ENCODE peak calls at places on chromosomes 5 and 9, in four cellular contexts. X, U, T and C are unnamed samples.

GRCh38 chr9:120768870-120769269 is 24.3 kb downstream of the FBXW2 start:
- DNase-seq in X (no peak), U (no peak), T (no peak), C (no peak)

GRCh38 chr5:142883438-142883837 is 113.3 kb downstream of the ARHGAP26 start:
- DNase-seq in X (no peak), U (no peak), T (no peak), C (no peak)

GRCh38 chr9:81874926-81875325 is 53.3 kb upstream of the SPATA31D4 start:
- DNase-seq in X (peak; percentile 94), U (no peak), T (no peak), C (peak; percentile 97)

GRCh38 chr5:159826351-159827222 is 89.7 kb upstream of the ADRA1B start:
- DNase-seq in X (peak; percentile 81), U (no peak), T (peak; percentile 96), C (no peak)

GRCh38 chr5:152063004-152063403 is 138.4 kb upstream of the GLRA1 start:
- DNase-seq in X (no peak), U (no peak), T (no peak), C (no peak)

GRCh38 chr5:21685536-21685935 is 1167.6 kb downstream of the CDH12 start:
- DNase-seq in X (peak; percentile 28), U (no peak), T (no peak), C (peak; percentile 56)

GRCh38 chr5:144103611-144104010 is 66.8 kb downstream of the YIPF5 start:
- DNase-seq in X (no peak), U (no peak), T (no peak), C (no peak)

GRCh38 chr5:156981481-156981880 is 18.5 kb upstream of the TIMD4 start:
- DNase-seq in X (no peak), U (no peak), T (no peak), C (no peak)

GRCh38 chr5:120258123-120258522 is 206.0 kb upstream of the PRR16 start:
- DNase-seq in X (no peak), U (no peak), T (no peak), C (no peak)

GRCh38 chr5:151676719-151677118 is 10.0 kb downstream of the SPARC start:
- DNase-seq in X (no peak), U (no peak), T (no peak), C (peak; percentile 81)

GRCh38 chr9:3521961-3522360 is 3.8 kb downstream of the RFX3 start:
- DNase-seq in X (no peak), U (no peak), T (no peak), C (no peak)

GRCh38 chr9:29750062-29750461 is 2176.8 kb upstream of the C9orf72 start:
- DNase-seq in X (no peak), U (no peak), T (no peak), C (no peak)

GRCh38 chr5:35618297-35618636 is 604 bp downstream of the SPEF2 start:
- DNase-seq in X (no peak), U (no peak), T (no peak), C (peak; percentile 7)

GRCh38 chr9:129400971-129401622 is 219.8 kb downstream of the C9orf50 start:
- DNase-seq in X (no peak), U (no peak), T (no peak), C (no peak)

GRCh38 chr5:308672-309271 is 12.7 kb upstream of the AHRR start:
- DNase-seq in X (peak; percentile 19), U (no peak), T (no peak), C (no peak)

GRCh38 chr5:35876922-35877321 is 20.2 kb downstream of the IL7R start:
- DNase-seq in X (no peak), U (no peak), T (no peak), C (no peak)

GRCh38 chr5:138770977-138771376 is 17.8 kb downstream of the CTNNA1 start:
- DNase-seq in X (no peak), U (no peak), T (no peak), C (no peak)

GRCh38 chr5:142322747-142323479 is 1.9 kb downstream of the SPRY4 start:
- DNase-seq in X (peak; percentile 69), U (no peak), T (peak; percentile 57), C (peak; percentile 9)

GRCh38 chr9:36023260-36024048 is 13.3 kb upstream of the RECK start:
- DNase-seq in X (peak; percentile 78), U (peak; percentile 83), T (peak; percentile 36), C (peak; percentile 71)

GRCh38 chr5:616342-617039 is 4.4 kb downstream of the CEP72 start:
- DNase-seq in X (no peak), U (no peak), T (no peak), C (no peak)

GRCh38 chr5:149617760-149618306 is 36.5 kb downstream of the ARHGEF37 start:
- DNase-seq in X (no peak), U (no peak), T (no peak), C (no peak)

GRCh38 chr5:123036391-123037103 is at the start of gene PPIC:
- DNase-seq in X (peak; percentile 71), U (peak; percentile 93), T (peak; percentile 81), C (peak; percentile 86)

GRCh38 chr5:159338143-159338542 is 7.9 kb upstream of the IL12B start:
- DNase-seq in X (no peak), U (no peak), T (no peak), C (no peak)

GRCh38 chr9:96413312-96414221 is 4.6 kb downstream of the ZNF367 start:
- DNase-seq in X (no peak), U (no peak), T (no peak), C (no peak)

GRCh38 chr9:114218264-114219120 is 63.2 kb downstream of the COL27A1 start:
- DNase-seq in X (peak; percentile 57), U (no peak), T (no peak), C (peak; percentile 64)

GRCh38 chr9:115106001-115106400 is 12.0 kb downstream of the TNC start:
- DNase-seq in X (peak; percentile 29), U (no peak), T (no peak), C (no peak)

GRCh38 chr9:97923529-97924108 is 1.3 kb upstream of the TRMO start:
- DNase-seq in X (peak; percentile 80), U (peak; percentile 53), T (peak; percentile 78), C (peak; percentile 86)

GRCh38 chr9:106727969-106728368 is 135.0 kb upstream of the ZNF462 start:
- DNase-seq in X (no peak), U (no peak), T (no peak), C (no peak)
- H3K4me1 ChIP-seq in X (no peaks in the 10 kb centered on the region), U (no peaks in the 10 kb centered on the region), T (peaks cover 33% of the 10 kb centered on the region), C (no peaks in the 10 kb centered on the region)

DNA sequence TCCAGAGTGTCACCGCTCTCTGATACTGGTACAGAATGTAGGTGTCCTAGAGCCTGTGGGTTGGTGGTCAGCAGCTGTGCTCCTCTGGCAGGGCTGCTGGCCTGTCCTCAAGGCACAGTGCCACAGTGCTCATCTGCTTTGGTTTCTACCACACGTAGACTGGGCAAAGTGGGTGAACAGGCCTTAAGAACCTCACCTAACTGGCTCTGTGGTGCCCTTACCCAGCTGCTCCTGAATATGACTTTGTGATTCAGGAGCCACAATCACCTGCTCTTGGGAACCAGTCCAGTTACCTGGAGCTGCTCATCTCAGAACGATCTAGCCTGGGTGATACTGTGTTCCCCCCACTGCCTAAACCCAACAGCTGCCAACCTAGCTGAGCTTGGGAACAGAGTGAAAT is 6.4 kb downstream of the NOP16 start:
- DNase-seq in X (no peak), U (no peak), T (peak; percentile 80), C (no peak)
- TF ChIP-seq POLR2A in X (no peak), U (no peak), T (no peak), C (no peak)

GRCh38 chr9:133585481-133586367 is 23.5 kb downstream of the FAM163B start:
- DNase-seq in X (no peak), U (peak; percentile 68), T (no peak), C (no peak)
- H3K4me1 ChIP-seq in X (peaks cover 4% of the 10 kb centered on the region), U (peaks cover 22% of the 10 kb centered on the region), T (no peaks in the 10 kb centered on the region), C (no peaks in the 10 kb centered on the region)

GRCh38 chr5:146206257-146206656 is 2.9 kb downstream of the RBM27 start:
- DNase-seq in X (no peak), U (no peak), T (no peak), C (no peak)

GRCh38 chr5:146205499-146206202 is 2.2 kb downstream of the RBM27 start:
- DNase-seq in X (no peak), U (no peak), T (no peak), C (no peak)

GRCh38 chr5:146199216-146199815 is 4.1 kb upstream of the RBM27 start:
- DNase-seq in X (no peak), U (no peak), T (no peak), C (no peak)

GRCh38 chr5:146203872-146204192 is 427 bp downstream of the RBM27 start:
- DNase-seq in X (no peak), U (no peak), T (no peak), C (no peak)

DNA sequence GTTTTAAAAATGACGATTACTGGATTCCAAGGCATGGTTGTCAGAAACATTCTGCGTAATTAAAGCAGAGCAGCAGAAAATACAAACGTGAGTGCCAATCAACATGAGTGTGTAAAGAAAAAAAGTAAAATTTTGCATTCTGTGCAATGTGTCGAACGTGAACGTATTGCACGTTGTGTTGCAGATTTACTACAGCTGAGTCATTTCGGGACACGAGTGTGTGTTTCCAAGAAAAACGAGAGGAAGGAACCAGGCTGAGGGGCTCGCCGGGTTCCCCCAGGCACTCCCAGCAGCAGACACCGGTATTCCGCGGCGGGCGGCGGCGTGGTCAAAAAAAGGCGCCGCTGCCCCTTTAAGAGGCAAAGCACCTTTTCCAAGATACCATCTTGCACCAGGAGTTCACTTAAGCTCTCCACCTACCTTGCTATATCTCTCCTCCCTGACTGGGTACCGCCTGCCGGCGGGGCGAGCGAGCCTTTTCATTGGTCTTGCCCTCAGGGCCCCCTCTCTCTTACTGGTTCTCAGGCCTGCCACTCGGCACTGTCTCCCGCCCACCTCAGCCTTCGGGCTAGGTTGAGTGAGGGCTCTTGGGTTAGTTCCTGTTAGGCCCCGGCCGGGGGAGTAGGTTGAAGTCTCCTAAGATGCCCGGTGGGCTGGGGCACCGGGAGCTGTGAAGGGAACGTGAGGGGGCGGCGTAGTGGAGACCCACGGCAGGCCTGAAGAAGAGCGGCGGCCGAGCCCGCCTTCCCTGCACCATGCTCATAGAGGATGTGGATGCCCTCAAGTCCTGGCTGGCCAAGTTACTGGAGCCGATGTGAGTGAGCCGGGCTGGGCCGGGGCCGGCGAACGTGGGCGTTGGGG is at the start of gene RBM27:
- DNase-seq in X (peak; percentile 99), U (peak; percentile 100), T (peak; percentile 98), C (peak; percentile 99)
- TF ChIP-seq POLR2A in X (peak; percentile 83), U (peak; percentile 85), T (peak; percentile 75), C (peak; percentile 71)

GRCh38 chr9:94946256-94946655 is 219.8 kb downstream of the AOPEP start:
- DNase-seq in X (no peak), U (no peak), T (no peak), C (no peak)

GRCh38 chr9:94949330-94949729 is 222.8 kb downstream of the AOPEP start:
- DNase-seq in X (no peak), U (no peak), T (no peak), C (no peak)

GRCh38 chr9:94950733-94951590 is 224.5 kb downstream of the AOPEP start:
- DNase-seq in X (peak; percentile 20), U (no peak), T (no peak), C (peak; percentile 85)

GRCh38 chr9:94950040-94950732 is 223.7 kb downstream of the AOPEP start:
- DNase-seq in X (no peak), U (no peak), T (peak; percentile 30), C (no peak)

DNA sequence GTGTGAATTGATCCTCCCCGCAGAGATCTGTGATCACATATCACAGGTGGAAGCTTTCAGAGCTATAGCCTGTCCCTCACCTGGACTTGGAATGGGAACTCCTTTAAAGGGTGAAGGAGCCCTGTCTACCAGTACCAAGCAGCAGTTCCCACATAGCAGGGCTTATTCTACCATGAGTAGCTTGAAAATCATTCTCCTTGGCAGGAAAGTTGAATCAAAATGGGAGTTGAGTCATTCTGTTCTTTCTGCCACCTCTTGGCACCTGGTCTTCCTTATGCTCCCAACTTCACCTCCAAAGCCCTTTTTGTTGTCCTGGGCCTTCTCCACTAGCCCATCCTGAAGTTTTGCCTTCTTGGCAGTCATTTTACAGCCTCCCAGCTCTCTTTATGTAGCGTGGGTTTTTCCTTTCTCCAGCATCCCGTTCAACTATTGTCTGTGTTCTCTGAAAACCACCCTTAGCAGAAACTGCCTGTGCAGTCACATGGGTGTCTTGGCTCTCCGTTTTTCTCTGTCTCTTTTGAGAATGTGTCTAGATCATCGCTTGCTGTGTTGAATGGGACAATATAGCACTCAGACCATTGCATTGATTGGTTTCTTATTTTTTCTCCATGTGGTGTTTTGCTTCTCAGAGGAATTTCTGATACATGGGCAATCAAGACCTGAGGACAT is 222.2 kb downstream of the AOPEP start:
- DNase-seq in X (peak; percentile 40), U (no peak), T (no peak), C (no peak)
- H3K4me1 ChIP-seq in X (peaks cover 31% of the 10 kb centered on the region), U (peaks cover 27% of the 10 kb centered on the region), T (peaks cover 68% of the 10 kb centered on the region), C (peaks cover 28% of the 10 kb centered on the region)